ENCODE peak calls at places on chromosomes 7 and 10, in four cellular contexts. H, Y, K and I are unnamed samples.
A peak's percentile ranks its signal among the peaks of the same experiment; 100 is the strongest.

GRCh38 chr10:11691319-11691755 is 50.8 kb upstream of the ECHDC3 start:
- DNase-seq in H (no peak), K (no peak), Y (no peak), I (no peak)

GRCh38 chr7:6614941-6615737 is at the start of gene ZNF853:
- DNase-seq in K (peak; percentile 78), Y (no peak), H (no peak), I (peak; percentile 77)

GRCh38 chr10:79335094-79335469 is 12.2 kb upstream of the PPIF start:
- DNase-seq in H (no peak), K (no peak), Y (no peak), I (no peak)

GRCh38 chr10:7686351-7687171 is 16.6 kb upstream of the ITIH2 start:
- DNase-seq in H (no peak), Y (no peak), K (no peak), I (no peak)

GRCh38 chr10:133474833-133475734 is 21.3 kb downstream of the SCART1 start:
- DNase-seq in H (no peak), K (no peak), Y (no peak), I (no peak)

GRCh38 chr7:64882341-64883112 is 20.5 kb upstream of the ZNF273 start:
- DNase-seq in K (peak; percentile 39), H (peak; percentile 18), Y (no peak), I (no peak)

GRCh38 chr7:106629521-106629920 is 31.4 kb downstream of the CCDC71L start:
- DNase-seq in H (no peak), K (no peak), Y (no peak), I (no peak)

GRCh38 chr7:121301441-121302213 is 27.2 kb upstream of the WNT16 start:
- DNase-seq in H (no peak), Y (no peak), K (no peak), I (no peak)

GRCh38 chr10:124697837-124698559 is 46.2 kb downstream of the FAM53B start:
- DNase-seq in H (no peak), Y (no peak), K (peak; percentile 86), I (peak; percentile 29)

DNA sequence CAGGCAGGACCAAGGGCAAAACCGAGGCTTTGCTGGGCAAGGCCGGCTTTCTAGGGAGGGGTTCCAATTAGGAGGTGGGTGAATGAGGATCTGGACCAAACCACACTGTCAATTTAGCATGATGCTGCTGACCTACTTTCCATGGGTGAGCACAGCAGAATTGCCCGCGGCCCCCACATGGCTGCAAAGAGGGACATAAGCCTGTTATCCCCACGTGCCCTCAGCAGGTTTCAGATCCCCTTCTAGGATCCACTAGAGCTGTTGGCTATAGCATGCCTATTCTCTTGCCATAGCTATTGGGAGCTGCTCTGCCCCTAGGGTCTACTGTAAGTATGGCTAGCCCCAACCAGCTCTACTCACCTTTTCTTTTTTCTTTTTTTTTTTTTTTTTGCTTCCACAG is 102.8 kb downstream of the COL13A1 start:
- DNase-seq in H (no peak), Y (no peak), K (peak; percentile 40), I (no peak)
- H3K4me2 ChIP-seq in H (no peak overlapping the region), Y (no peak overlapping the region), K (no peak overlapping the region), I (no peak overlapping the region)

DNA sequence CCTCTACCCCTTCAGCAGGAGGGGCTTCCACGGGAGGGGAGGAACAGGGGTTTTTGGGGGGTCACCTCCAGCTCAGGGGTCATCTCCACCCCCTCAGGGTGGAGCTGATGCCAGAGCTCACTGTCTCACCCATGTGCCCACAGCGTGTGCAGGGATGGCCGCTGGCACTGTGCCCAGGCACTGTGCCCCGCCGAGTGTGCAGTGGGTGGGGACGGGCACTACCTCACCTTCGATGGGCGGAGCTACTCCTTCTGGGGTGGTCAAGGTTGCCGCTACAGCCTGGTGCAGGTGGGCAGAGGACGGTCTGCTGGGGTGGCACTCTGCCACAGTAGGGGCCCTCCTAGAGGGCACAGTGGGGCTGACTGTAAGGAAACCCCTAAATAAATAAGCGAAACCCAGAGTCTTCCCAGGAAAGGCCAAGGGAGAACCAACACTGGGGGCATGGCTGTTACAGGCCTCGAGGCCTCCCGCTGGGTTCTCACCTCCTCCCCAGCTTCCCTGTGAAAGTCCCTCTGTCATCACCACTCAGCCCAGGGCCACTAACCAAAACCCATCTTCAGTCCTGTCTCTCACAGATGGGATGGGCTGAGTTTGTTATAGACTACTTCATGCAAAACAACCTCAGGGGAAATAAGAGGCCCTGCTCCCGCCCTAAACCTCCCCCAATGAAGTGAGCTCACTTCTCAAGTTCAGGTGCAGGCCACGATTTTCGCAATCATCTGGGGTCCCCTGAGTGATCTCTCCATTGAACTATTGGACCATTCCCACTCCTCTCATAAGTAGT is 7.4 kb upstream of the ZNF467 start:
- DNase-seq in H (no peak), K (no peak), Y (no peak), I (no peak)
- H3K4me2 ChIP-seq in H (no peak overlapping the region), K (no peak overlapping the region), Y (no peak overlapping the region), I (no peak overlapping the region)

GRCh38 chr10:110306452-110306768 is 1.7 kb upstream of the SMNDC1 start:
- DNase-seq in K (no peak), H (no peak), Y (no peak), I (no peak)
- H3K4me2 ChIP-seq in K (no peak overlapping the region), H (no peak overlapping the region), Y (peak overlapping the region; percentile 74), I (no peak overlapping the region)

GRCh38 chr7:27101188-27101905 is 1.1 kb downstream of the HOXA2 start:
- DNase-seq in H (no peak), K (no peak), Y (no peak), I (peak; percentile 54)

GRCh38 chr7:27103489-27104226 is 1.2 kb upstream of the HOXA2 start:
- DNase-seq in H (no peak), Y (no peak), K (no peak), I (peak; percentile 56)

GRCh38 chr7:27100601-27101187 is 1.8 kb downstream of the HOXA2 start:
- DNase-seq in K (peak; percentile 63), Y (no peak), H (no peak), I (peak; percentile 67)

GRCh38 chr7:27102578-27103442 is at the start of gene HOXA2:
- DNase-seq in Y (no peak), K (no peak), H (no peak), I (peak; percentile 49)

GRCh38 chr7:27101906-27102577 is 441 bp downstream of the HOXA2 start:
- DNase-seq in Y (no peak), H (no peak), K (no peak), I (peak; percentile 59)
- H3K4me2 ChIP-seq in Y (no peak overlapping the region), H (no peak overlapping the region), K (no peak overlapping the region), I (no peak overlapping the region)

GRCh38 chr10:71912431-71912830 is 51.8 kb upstream of the CHST3 start:
- DNase-seq in K (peak; percentile 37), H (no peak), Y (peak; percentile 35), I (no peak)

GRCh38 chr10:71911296-71911954 is 52.8 kb upstream of the CHST3 start:
- DNase-seq in Y (no peak), H (no peak), K (peak; percentile 56), I (no peak)

GRCh38 chr10:71909399-71910083 is 54.7 kb upstream of the CHST3 start:
- DNase-seq in H (no peak), Y (no peak), K (no peak), I (no peak)

GRCh38 chr10:71905164-71905563 is 54.1 kb upstream of the PSAP start:
- DNase-seq in Y (no peak), H (no peak), K (no peak), I (no peak)

DNA sequence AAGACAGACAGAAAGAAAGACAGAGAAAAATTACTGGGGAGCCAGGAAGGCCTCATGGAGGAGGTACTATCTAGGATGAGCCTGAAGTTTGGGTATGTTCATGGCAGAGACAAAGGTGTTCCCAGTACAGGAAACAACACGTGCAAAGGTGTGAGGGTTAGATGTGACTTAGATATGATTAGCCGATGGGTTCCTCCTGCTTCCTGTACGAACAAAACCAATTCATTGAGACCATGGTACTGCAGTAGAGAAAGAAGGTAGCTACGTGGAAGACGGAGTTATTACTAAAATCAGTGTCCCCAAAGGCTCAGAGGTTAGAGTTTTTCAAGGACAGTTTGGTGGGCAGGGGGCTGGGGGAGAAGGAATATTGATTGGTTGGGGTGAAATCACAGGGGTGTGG is 55.2 kb upstream of the CHST3 start:
- DNase-seq in K (no peak), H (no peak), Y (no peak), I (no peak)
- H3K4me2 ChIP-seq in K (no peak overlapping the region), H (no peak overlapping the region), Y (no peak overlapping the region), I (no peak overlapping the region)

DNA sequence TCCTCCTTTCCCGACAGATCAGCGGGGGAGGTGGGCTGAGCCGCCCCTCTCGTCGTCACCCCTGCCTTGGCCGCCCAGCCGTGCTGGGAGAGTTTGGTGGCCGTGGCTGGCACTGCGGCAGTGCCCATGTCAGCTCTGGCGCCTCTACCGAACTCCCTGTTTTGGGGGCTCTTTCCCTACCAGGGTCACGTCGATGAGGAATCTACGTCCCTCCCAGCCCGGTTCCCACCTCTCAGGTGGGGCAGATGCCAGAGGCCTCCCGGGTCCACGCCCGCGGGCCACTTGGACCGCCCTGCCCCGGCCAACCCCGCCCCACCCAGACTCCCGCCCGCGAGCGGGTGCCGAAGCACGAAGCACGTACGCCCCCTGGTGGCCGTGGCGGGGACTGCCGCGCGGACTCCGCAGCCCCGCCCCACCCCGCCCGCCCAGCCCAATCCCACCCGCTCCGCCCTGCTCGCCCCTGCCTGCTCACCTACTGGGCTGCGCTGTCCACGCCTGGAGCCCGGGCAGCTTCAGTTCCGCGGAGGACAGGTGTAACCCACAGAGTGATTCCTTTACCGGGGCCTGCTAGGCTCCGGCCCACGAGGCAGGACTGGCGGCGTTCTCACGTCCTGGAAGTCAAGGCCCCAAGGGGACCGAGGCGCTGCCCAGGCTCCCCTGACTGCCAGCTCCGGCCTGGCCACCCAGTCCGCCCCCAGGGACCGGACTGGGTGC is 127.0 kb downstream of the UBE2H start:
- DNase-seq in K (no peak), Y (peak; percentile 91), H (peak; percentile 89), I (peak; percentile 91)
- H3K4me2 ChIP-seq in K (peak overlapping the region; percentile 92), Y (peak overlapping the region; percentile 85), H (peak overlapping the region; percentile 67), I (peak overlapping the region; percentile 76)